ENCODE peak calls at places on chromosomes 13 and 19, in six cellular contexts. Q is astrocyte of the spinal cord, B is lower lobe of right lung, M is neural crest cell, W is neural progenitor cell, C is sigmoid colon. E is an unnamed sample.

GRCh38 chr13:38398810-38399493 is 49.3 kb downstream of the UFM1 start:
- DNase-seq in M (no peak), B (no peak), C (no peak), Q (no peak), W (no peak), E (no peak)

GRCh38 chr19:1417145-1417544 is 9.8 kb downstream of the DAZAP1 start:
- DNase-seq in W (no peak), Q (peak), B (no peak), C (no peak), M (no peak), E (no peak)

GRCh38 chr19:56348289-56348877 is 33.7 kb upstream of the ZSCAN5A start:
- DNase-seq in M (no peak), Q (no peak), B (no peak), C (no peak), W (peak), E (peak)

GRCh38 chr13:67230774-67231480 is 791 bp upstream of the PCDH9 start:
- DNase-seq in M (peak), C (peak), B (peak), W (peak), Q (peak), E (peak)

GRCh38 chr13:67736646-67737420 is 506.7 kb upstream of the PCDH9 start:
- DNase-seq in B (no peak), M (peak), Q (peak), W (peak), C (no peak), E (peak)

GRCh38 chr13:113404723-113405471 is 41.0 kb upstream of the GRTP1 start:
- DNase-seq in C (peak), Q (no peak), W (no peak), B (no peak), M (no peak), E (no peak)

GRCh38 chr19:54464624-54465266 is 1.2 kb upstream of the LENG9 start:
- DNase-seq in C (peak), W (peak), M (peak), B (peak), Q (peak), E (peak)

GRCh38 chr19:45403781-45404556 is 900 bp downstream of the PPP1R13L start:
- DNase-seq in W (peak), B (peak), C (peak), Q (peak), M (peak), E (peak)

GRCh38 chr19:5219551-5220304 is 120.9 kb downstream of the PTPRS start:
- DNase-seq in W (no peak), B (no peak), Q (no peak), M (no peak), C (no peak), E (no peak)

GRCh38 chr13:78999494-78999893 is 340.5 kb upstream of the OBI1 start:
- DNase-seq in Q (no peak), C (no peak), M (no peak), W (no peak), B (no peak), E (no peak)

GRCh38 chr19:29277107-29277506 is 64.2 kb upstream of the UQCRFS1 start:
- DNase-seq in Q (no peak), M (no peak), C (peak), W (peak), B (no peak), E (no peak)

GRCh38 chr13:19618925-19619324 is 14.5 kb upstream of the MPHOSPH8 start:
- DNase-seq in W (peak), M (peak), B (no peak), C (no peak), Q (peak), E (peak)

GRCh38 chr13:113103646-113104045 is 1.9 kb upstream of the F7 start:
- DNase-seq in C (no peak), B (no peak), W (no peak), Q (no peak), M (no peak), E (no peak)

GRCh38 chr19:50697414-50698124 is 22.0 kb downstream of the SHANK1 start:
- DNase-seq in M (no peak), Q (no peak), W (no peak), C (no peak), B (no peak), E (no peak)

GRCh38 chr19:44258835-44259413 is 762 bp upstream of the ZNF233 start:
- DNase-seq in W (no peak), Q (no peak), M (no peak), B (no peak), C (no peak), E (no peak)

GRCh38 chr19:33368074-33368864 is 5.2 kb upstream of the CEBPG start:
- DNase-seq in W (no peak), C (no peak), Q (no peak), M (no peak), B (no peak), E (peak)

GRCh38 chr13:90979059-90979458 is 368.4 kb upstream of the MIR17HG start:
- DNase-seq in B (no peak), M (no peak), W (no peak), Q (peak), C (no peak), E (peak)

GRCh38 chr19:920051-920857 is 3.1 kb downstream of the KISS1R start:
- DNase-seq in W (peak), Q (no peak), B (no peak), C (no peak), M (no peak), E (no peak)

GRCh38 chr13:113192902-113193301 is 15.6 kb downstream of the PCID2 start:
- DNase-seq in B (no peak), M (no peak), C (no peak), Q (peak), W (no peak), E (peak)

GRCh38 chr19:1102407-1103106 is 1.2 kb upstream of the GPX4 start:
- DNase-seq in Q (peak), B (no peak), M (no peak), W (no peak), C (no peak), E (peak)

GRCh38 chr13:80751854-80752253 is 410.9 kb upstream of the SPRY2 start:
- DNase-seq in M (no peak), C (no peak), W (peak), B (no peak), Q (no peak), E (no peak)

GRCh38 chr13:90654970-90655369 is 692.5 kb upstream of the MIR17HG start:
- DNase-seq in M (no peak), W (no peak), Q (no peak), C (no peak), B (no peak), E (no peak)

GRCh38 chr13:95607363-95607762 is 37.1 kb downstream of the DZIP1 start:
- DNase-seq in B (no peak), Q (peak), C (no peak), W (no peak), M (no peak), E (peak)

GRCh38 chr13:49171358-49171757 is 48.8 kb upstream of the MLNR start:
- DNase-seq in M (no peak), W (no peak), C (no peak), Q (no peak), B (no peak), E (no peak)

GRCh38 chr19:6215701-6216235 is 64.0 kb downstream of the MLLT1 start:
- DNase-seq in W (no peak), M (no peak), B (peak), C (peak), Q (no peak), E (no peak)

GRCh38 chr13:23715092-23715761 is 145.0 kb downstream of the TNFRSF19 start:
- DNase-seq in C (no peak), M (no peak), B (no peak), W (no peak), Q (no peak), E (no peak)

GRCh38 chr13:30352121-30352520 is 44.8 kb upstream of the KATNAL1 start:
- DNase-seq in M (no peak), Q (no peak), B (no peak), C (no peak), W (no peak), E (no peak)
- TF ChIP-seq CTCF in M (no peak), Q (no peak), B (no peak), C (no peak), W (no peak), E (no peak)

GRCh38 chr13:24741016-24741662 is 22.8 kb upstream of the RNF17 start:
- DNase-seq in M (no peak), Q (no peak), W (no peak), B (no peak), C (no peak), E (peak)
- TF ChIP-seq CTCF in M (peak), Q (peak), W (peak), B (no peak), C (no peak), E (peak)

DNA sequence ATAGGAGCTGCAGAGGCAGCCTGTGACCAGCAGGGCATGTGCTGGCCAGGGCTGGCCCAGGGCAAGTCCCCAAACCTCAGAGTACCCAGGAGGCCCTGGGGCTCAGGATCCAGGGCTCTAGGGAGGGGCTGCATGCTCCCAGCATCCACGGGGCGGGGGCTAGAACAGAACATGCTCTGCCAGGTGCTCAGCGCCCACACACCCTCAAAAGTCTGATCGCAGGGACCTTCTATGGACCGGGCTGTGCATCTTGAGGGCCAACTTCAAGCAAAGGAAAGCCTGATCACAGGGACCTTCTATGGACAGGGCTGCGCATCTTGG is 33.5 kb downstream of the ELL start:
- DNase-seq in M (no peak), Q (no peak), B (no peak), C (no peak), W (no peak), E (peak)
- TF ChIP-seq CTCF in M (no peak), Q (peak), B (no peak), C (no peak), W (no peak), E (peak)

GRCh38 chr19:37467608-37468090 is 405 bp upstream of the ZNF569 start:
- DNase-seq in B (no peak), M (no peak), W (no peak), C (no peak), Q (no peak), E (no peak)

GRCh38 chr19:37466798-37467607 is at the start of gene ZNF569:
- DNase-seq in Q (peak), W (peak), C (peak), B (peak), M (peak), E (peak)

GRCh38 chr19:37470216-37470615 is 1.1 kb downstream of the ZNF570 start:
- DNase-seq in Q (no peak), M (no peak), B (no peak), C (no peak), W (no peak), E (no peak)

GRCh38 chr19:37466277-37466797 is 907 bp downstream of the ZNF569 start:
- DNase-seq in M (no peak), W (no peak), Q (peak), C (no peak), B (no peak), E (no peak)

DNA sequence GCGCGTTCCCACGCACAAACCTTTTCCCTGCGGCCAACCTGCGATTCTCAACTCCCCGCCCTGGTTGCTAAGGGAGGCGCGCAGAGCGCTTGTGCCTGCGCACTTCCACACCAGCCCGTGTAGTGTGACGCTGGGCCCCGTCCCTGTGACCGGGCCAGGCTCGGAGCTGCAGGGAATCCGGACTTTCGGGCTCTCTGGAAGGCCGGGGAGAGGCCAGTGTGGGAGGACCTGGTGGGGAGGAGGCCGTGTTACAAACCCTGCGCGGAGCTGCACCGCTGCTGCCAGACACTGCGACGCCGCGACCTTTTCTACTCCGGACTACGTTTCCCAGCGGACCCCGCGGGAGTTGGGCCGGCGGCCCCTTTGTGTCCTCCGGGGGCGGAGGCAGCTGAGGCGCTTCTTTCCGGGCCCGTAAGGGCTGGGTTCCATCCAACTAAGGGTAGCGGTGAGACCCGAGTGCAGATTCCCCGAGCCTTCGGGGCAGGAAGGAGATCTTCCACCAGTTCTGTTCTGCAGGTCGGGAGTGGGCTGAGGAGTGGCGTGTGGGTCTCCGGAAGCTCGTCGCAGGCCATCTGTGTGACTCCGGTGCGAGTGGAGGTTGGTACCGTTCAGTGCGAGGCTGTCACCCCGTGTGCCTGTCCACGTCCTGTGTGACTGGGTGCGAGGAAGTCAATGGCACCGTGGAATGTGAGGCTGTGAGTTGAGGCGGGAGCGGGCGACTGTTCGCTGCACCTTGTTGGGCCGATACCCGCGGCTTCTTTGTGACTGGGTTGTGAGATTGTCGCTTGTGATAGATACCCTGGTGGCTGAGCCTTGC is at the start of gene ZNF570:
- DNase-seq in B (peak), C (peak), M (peak), W (peak), Q (peak), E (no peak)
- TF ChIP-seq CTCF in B (no peak), C (no peak), M (no peak), W (peak), Q (no peak), E (no peak)

DNA sequence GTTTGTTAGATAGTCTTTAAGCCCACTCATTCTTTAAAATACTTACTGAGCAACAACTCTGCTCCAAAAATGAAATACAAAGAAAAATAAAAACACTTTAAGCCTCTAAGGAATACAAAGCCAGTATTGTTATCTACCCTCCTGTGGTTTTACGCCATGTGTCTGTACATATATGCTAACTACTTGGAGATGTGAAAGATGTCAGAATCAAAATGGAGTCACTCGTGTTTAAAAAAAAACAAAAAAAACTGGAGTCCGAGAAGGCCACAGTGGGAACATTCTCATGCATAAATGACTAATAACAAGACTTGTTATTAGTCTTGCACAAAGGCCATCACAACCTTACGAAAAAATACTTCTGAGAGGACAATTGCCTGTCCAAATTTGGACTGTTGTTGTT is 393.1 kb downstream of the TBC1D4 start:
- DNase-seq in B (no peak), M (no peak), W (no peak), C (no peak), Q (no peak), E (no peak)
- TF ChIP-seq CTCF in B (no peak), M (no peak), W (no peak), C (no peak), Q (no peak), E (no peak)

GRCh38 chr19:51784109-51784785 is 10.7 kb upstream of the FPR3 start:
- DNase-seq in B (no peak), W (no peak), M (no peak), Q (no peak), C (no peak), E (no peak)

GRCh38 chr19:51786651-51787494 is 8.1 kb upstream of the FPR3 start:
- DNase-seq in W (no peak), M (no peak), B (no peak), Q (no peak), C (no peak), E (no peak)

GRCh38 chr19:51784922-51785690 is 9.9 kb upstream of the FPR3 start:
- DNase-seq in M (no peak), Q (no peak), B (peak), W (no peak), C (peak), E (peak)

GRCh38 chr19:51779703-51780102 is 15.3 kb upstream of the FPR3 start:
- DNase-seq in M (no peak), W (no peak), C (no peak), B (no peak), Q (no peak), E (no peak)

GRCh38 chr19:51783373-51783772 is 11.6 kb upstream of the FPR3 start:
- DNase-seq in M (no peak), C (no peak), Q (no peak), B (no peak), W (no peak), E (peak)
- TF ChIP-seq CTCF in M (no peak), C (no peak), Q (peak), B (no peak), W (peak), E (peak)

GRCh38 chr13:26601669-26602068 is 44.2 kb downstream of the WASF3 start:
- DNase-seq in Q (no peak), B (no peak), W (no peak), M (no peak), C (no peak), E (peak)
- TF ChIP-seq CTCF in Q (no peak), B (no peak), W (no peak), M (no peak), C (no peak), E (no peak)

E was measured in MCF 10A.